ENCODE peak calls at places on chromosomes 4 and X, in eight cellular contexts. R is DMS 273 treated with DMSO at 0.1 percent for 48 hours, M is hippocampal formation, U is HuH-7, J is amygdala, S is endothelial cell, I is head of caudate nucleus, C is K562. P is an unnamed sample.

GRCh38 chr4:153022233-153022632 is 86.1 kb downstream of the FHDC1 start:
- DNase-seq in R (no peak), M (no peak), U (no peak), J (no peak), S (no peak), I (no peak), C (no peak), P (no peak)

GRCh38 chrX:916235-916609 is 285.6 kb downstream of the SHOX start:
- DNase-seq in R (no peak), M (no peak), U (no peak), J (no peak), S (no peak), I (no peak), C (no peak), P (no peak)

GRCh38 chr4:113684534-113685091 is 76.9 kb downstream of the CAMK2D start:
- DNase-seq in R (no peak), M (peak), U (peak), J (peak), S (no peak), I (no peak), C (no peak), P (no peak)

GRCh38 chrX:107880054-107880610 is 54.5 kb downstream of the MID2 start:
- DNase-seq in R (no peak), M (no peak), U (no peak), J (no peak), S (no peak), I (no peak), C (no peak), P (no peak)

GRCh38 chr4:176443646-176444409 is 124.1 kb downstream of the SPCS3 start:
- DNase-seq in R (no peak), M (no peak), U (no peak), J (no peak), S (no peak), I (no peak), C (no peak), P (no peak)

GRCh38 chrX:67544871-67545771 is 1.3 kb downstream of the AR start:
- DNase-seq in R (no peak), M (no peak), U (no peak), J (no peak), S (peak), I (no peak), C (no peak), P (no peak)

GRCh38 chrX:45767021-45767491 is 566.4 kb upstream of the DIPK2B start:
- DNase-seq in R (no peak), M (no peak), U (no peak), J (no peak), S (no peak), I (no peak), C (no peak), P (no peak)

GRCh38 chr4:163113921-163114703 is 52.6 kb downstream of the NAF1 start:
- DNase-seq in R (no peak), M (no peak), U (no peak), J (no peak), S (no peak), I (no peak), C (no peak), P (no peak)

GRCh38 chr4:184350964-184351363 is 123.4 kb downstream of the IRF2 start:
- DNase-seq in R (no peak), M (no peak), U (no peak), J (no peak), S (no peak), I (no peak), C (no peak), P (no peak)

GRCh38 chrX:97389761-97390192 is 506.1 kb downstream of the RPA4 start:
- DNase-seq in R (no peak), M (no peak), U (no peak), J (no peak), S (no peak), I (no peak), C (no peak), P (no peak)